ENCODE peak calls at places on chromosomes 2 and 18, in five cellular contexts. V is activated CD4-positive, alpha-beta T cell treated with anti-CD3 and anti-CD28 coated beads, Interleukin-2, amount 10 ng/mL, durations not matched to agents 24 days and 14 days; L is T-helper 1 cell; P is HFFc6; N is stimulated activated CD4-positive, alpha-beta T cell treated with anti-CD3 and anti-CD28 coated beads, Interleukin-15, amount 100 ng/mL, for 1 hour. H is an unnamed sample.

GRCh38 chr2:39405364-39405763 is 31.7 kb downstream of the MAP4K3 start:
- DNase-seq in P (no peak), L (no peak), N (no peak), V (no peak), H (no peak)

GRCh38 chr2:96832751-96833507 is 10.9 kb downstream of the ANKRD23 start:
- DNase-seq in V (no peak), P (peak), L (no peak), N (no peak), H (no peak)

GRCh38 chr18:62436636-62437519 is 85.9 kb upstream of the ZCCHC2 start:
- DNase-seq in V (no peak), L (no peak), N (no peak), P (peak), H (no peak)

GRCh38 chr2:15554525-15555218 is 6.5 kb downstream of the NBAS start:
- DNase-seq in N (no peak), V (no peak), L (no peak), P (no peak), H (no peak)

GRCh38 chr18:25345432-25345831 is 6.5 kb downstream of the ZNF521 start:
- DNase-seq in L (no peak), N (no peak), P (peak), V (no peak), H (no peak)

GRCh38 chr18:22465859-22466602 is 48.3 kb upstream of the CTAGE1 start:
- DNase-seq in P (peak), V (no peak), L (no peak), N (no peak), H (no peak)

GRCh38 chr2:239009001-239009961 is 161.4 kb downstream of the TWIST2 start:
- DNase-seq in L (no peak), N (no peak), V (no peak), P (no peak), H (no peak)

GRCh38 chr2:3659447-3660432 is 1.7 kb downstream of the ALLC start:
- DNase-seq in P (no peak), N (no peak), V (no peak), L (no peak), H (no peak)

GRCh38 chr2:238790126-238790820 is 57.6 kb upstream of the TWIST2 start:
- DNase-seq in V (no peak), N (no peak), P (peak), L (no peak), H (no peak)

GRCh38 chr2:106095478-106096392 is 98.4 kb downstream of the UXS1 start:
- DNase-seq in N (peak), L (peak), P (no peak), V (peak), H (no peak)

GRCh38 chr2:26009567-26009963 is 24.3 kb upstream of the RAB10 start:
- DNase-seq in P (no peak), L (no peak), N (no peak), V (no peak), H (no peak)

GRCh38 chr2:43230981-43231827 is 4.8 kb upstream of the ZFP36L2 start:
- DNase-seq in L (no peak), N (no peak), P (no peak), V (no peak), H (no peak)

GRCh38 chr2:3598912-3599854 is 4.3 kb downstream of the COLEC11 start:
- DNase-seq in N (no peak), V (no peak), L (no peak), P (no peak), H (no peak)

GRCh38 chr2:128306931-128307460 is 11.7 kb downstream of the HS6ST1 start:
- DNase-seq in V (no peak), L (peak), P (no peak), N (no peak), H (no peak)

GRCh38 chr18:58045265-58046086 is 1.4 kb downstream of the NEDD4L start:
- DNase-seq in P (no peak), V (peak), L (peak), N (peak), H (no peak)

H was measured in cerebellar nuclear complex.